ENCODE peak calls at places on chromosomes 6 and 20, in eight cellular contexts. W is NT2/D1, T is upper lobe of right lung, I is NCI-H1694 treated with DMSO at 0.1 percent for 48 hours, Z is mesendoderm, V is NCI-H2081, L is pulmonary artery endothelial cell, N is T1000. Y is an unnamed sample.

GRCh38 chr6:137531376-137532092 is 37.3 kb upstream of the OLIG3 start:
- DNase-seq in W (no peak), T (no peak), I (no peak), Z (no peak), V (no peak), L (no peak), N (no peak), Y (no peak)

GRCh38 chr6:7848229-7848628 is 62.4 kb downstream of the TXNDC5 start:
- DNase-seq in W (no peak), T (no peak), I (no peak), Z (no peak), V (no peak), L (no peak), N (no peak), Y (no peak)

GRCh38 chr20:59735917-59736316 is 131.6 kb downstream of the PHACTR3 start:
- DNase-seq in W (no peak), T (peak), I (no peak), Z (no peak), V (no peak), L (no peak), N (no peak), Y (no peak)

GRCh38 chr6:10048370-10049297 is 366.2 kb downstream of the TFAP2A start:
- DNase-seq in W (no peak), T (no peak), I (no peak), Z (peak), V (no peak), L (no peak), N (no peak), Y (no peak)

GRCh38 chr6:25341923-25342619 is 62.9 kb downstream of the CARMIL1 start:
- DNase-seq in W (peak), T (no peak), I (no peak), Z (peak), V (no peak), L (no peak), N (no peak), Y (no peak)

GRCh38 chr6:15107644-15108382 is 138.1 kb upstream of the JARID2 start:
- DNase-seq in W (no peak), T (no peak), I (no peak), Z (no peak), V (no peak), L (no peak), N (no peak), Y (no peak)

GRCh38 chr6:54204921-54205511 is 93.8 kb downstream of the MLIP start:
- DNase-seq in W (no peak), T (no peak), I (no peak), Z (peak), V (no peak), L (no peak), N (no peak), Y (peak)

GRCh38 chr20:47502271-47502730 is 614 bp downstream of the NCOA3 start:
- DNase-seq in W (no peak), T (peak), I (no peak), Z (peak), V (no peak), L (no peak), N (no peak), Y (peak)

GRCh38 chr6:113858067-113858604 is 991 bp downstream of the MARCKS start:
- DNase-seq in W (no peak), T (peak), I (peak), Z (peak), V (peak), L (no peak), N (peak), Y (peak)

GRCh38 chr6:31727034-31727716 is 1.9 kb downstream of the DDAH2 start:
- DNase-seq in W (no peak), T (no peak), I (no peak), Z (no peak), V (no peak), L (no peak), N (no peak), Y (peak)

GRCh38 chr6:109671721-109672120 is 19.3 kb downstream of the AK9 start:
- DNase-seq in W (no peak), T (no peak), I (no peak), Z (no peak), V (no peak), L (no peak), N (no peak), Y (no peak)

GRCh38 chr6:111087871-111088667 is 766 bp downstream of the SLC16A10 start:
- DNase-seq in W (no peak), T (peak), I (no peak), Z (peak), V (no peak), L (no peak), N (no peak), Y (peak)

GRCh38 chr6:30881987-30882763 is 2.1 kb upstream of the DDR1 start:
- DNase-seq in W (no peak), T (no peak), I (no peak), Z (peak), V (no peak), L (no peak), N (no peak), Y (no peak)

GRCh38 chr6:37314803-37315515 is 38.8 kb upstream of the RNF8 start:
- DNase-seq in W (peak), T (no peak), I (peak), Z (peak), V (no peak), L (peak), N (no peak), Y (peak)

GRCh38 chr20:62330576-62331317 is 27.9 kb downstream of the ADRM1 start:
- DNase-seq in W (no peak), T (no peak), I (no peak), Z (no peak), V (no peak), L (no peak), N (no peak), Y (no peak)

GRCh38 chr6:138724015-138724414 is 49.6 kb upstream of the CCDC28A start:
- DNase-seq in W (no peak), T (no peak), I (no peak), Z (peak), V (no peak), L (peak), N (no peak), Y (peak)

GRCh38 chr6:124968401-124968800 is 6.2 kb downstream of the RNF217 start:
- DNase-seq in W (no peak), T (no peak), I (no peak), Z (peak), V (no peak), L (no peak), N (no peak), Y (no peak)

GRCh38 chr6:65638047-65638831 is 68.8 kb downstream of the EYS start:
- DNase-seq in W (peak), T (no peak), I (no peak), Z (peak), V (no peak), L (no peak), N (no peak), Y (no peak)

GRCh38 chr6:31528307-31528777 is 420 bp upstream of the MCCD1 start:
- DNase-seq in W (no peak), T (no peak), I (no peak), Z (no peak), V (no peak), L (no peak), N (no peak), Y (no peak)

GRCh38 chr20:36574278-36575065 is 1.1 kb downstream of the TGIF2 start:
- DNase-seq in W (no peak), T (peak), I (peak), Z (peak), V (no peak), L (no peak), N (peak), Y (peak)

GRCh38 chr20:24948939-24949679 is at the start of gene CST7:
- DNase-seq in W (no peak), T (peak), I (no peak), Z (no peak), V (no peak), L (no peak), N (no peak), Y (no peak)

GRCh38 chr6:81561731-81562130 is 190.8 kb downstream of the TENT5A start:
- DNase-seq in W (no peak), T (no peak), I (no peak), Z (no peak), V (no peak), L (no peak), N (no peak), Y (no peak)

Y was measured in heart right ventricle.